ENCODE peak calls at places on chromosomes 4 and X, in five cellular contexts. F, U, D, Z and E are unnamed samples.

GRCh38 chr4:75564023-75564422 is 8.2 kb downstream of the ODAPH start:
- DNase-seq in F (no peak), U (no peak), D (no peak), Z (no peak), E (no peak)

GRCh38 chr4:2059034-2059725 is at the start of gene NAT8L:
- DNase-seq in F (no peak), U (peak; percentile 83), D (no peak), Z (no peak), E (no peak)

GRCh38 chr4:2598661-2599654 is 62.5 kb downstream of the FAM193A start:
- DNase-seq in F (no peak), U (peak; percentile 44), D (peak; percentile 46), Z (peak; percentile 82), E (no peak)

GRCh38 chr4:87632469-87632868 is 17.6 kb upstream of the DMP1 start:
- DNase-seq in F (no peak), U (no peak), D (no peak), Z (no peak), E (no peak)

GRCh38 chr4:38002451-38003071 is 42.4 kb downstream of the PTTG2 start:
- DNase-seq in F (no peak), U (peak; percentile 59), D (no peak), Z (no peak), E (no peak)

GRCh38 chrX:107721318-107721717 is 54.3 kb downstream of the TSC22D3 start:
- DNase-seq in F (no peak), U (no peak), D (peak; percentile 45), Z (peak; percentile 82), E (no peak)

GRCh38 chr4:99683913-99684312 is 26.3 kb upstream of the C4orf54 start:
- DNase-seq in F (no peak), U (no peak), D (no peak), Z (no peak), E (no peak)

GRCh38 chrX:53239474-53239873 is 14.5 kb upstream of the KDM5C start:
- DNase-seq in F (no peak), U (peak; percentile 20), D (no peak), Z (peak; percentile 63), E (no peak)

GRCh38 chrX:10574663-10575062 is 45.7 kb downstream of the MID1 start:
- DNase-seq in F (no peak), U (no peak), D (no peak), Z (no peak), E (no peak)

GRCh38 chr4:55469979-55470378 is 74.2 kb downstream of the TMEM165 start:
- DNase-seq in F (no peak), U (no peak), D (no peak), Z (no peak), E (no peak)

GRCh38 chrX:111490683-111491082 is 20.8 kb upstream of the SERTM2 start:
- DNase-seq in F (no peak), U (no peak), D (no peak), Z (no peak), E (no peak)

GRCh38 chr4:166044871-166045270 is 171.8 kb downstream of the TLL1 start:
- DNase-seq in F (no peak), U (no peak), D (no peak), Z (no peak), E (no peak)

GRCh38 chr4:7347981-7348380 is 86.7 kb downstream of the PSAPL1 start:
- DNase-seq in F (no peak), U (no peak), D (no peak), Z (no peak), E (no peak)

GRCh38 chr4:18025263-18025662 is 3.7 kb upstream of the LCORL start:
- DNase-seq in F (no peak), U (no peak), D (no peak), Z (no peak), E (no peak)

GRCh38 chr4:168584321-168584771 is 87.5 kb downstream of the PALLD start:
- DNase-seq in F (no peak), U (no peak), D (no peak), Z (no peak), E (no peak)

GRCh38 chrX:120514236-120514635 is 45.1 kb upstream of the LAMP2 start:
- DNase-seq in F (no peak), U (peak; percentile 49), D (no peak), Z (no peak), E (no peak)

GRCh38 chrX:23494741-23495140 is 160.1 kb downstream of the PTCHD1 start:
- DNase-seq in F (no peak), U (no peak), D (no peak), Z (no peak), E (no peak)

GRCh38 chr4:40579983-40580382 is 49.7 kb downstream of the RBM47 start:
- DNase-seq in F (no peak), U (no peak), D (no peak), Z (no peak), E (no peak)

GRCh38 chr4:64564126-64564525 is 154.9 kb upstream of the TECRL start:
- DNase-seq in F (no peak), U (no peak), D (no peak), Z (no peak), E (no peak)

GRCh38 chr4:80073362-80074008 is 456 bp upstream of the ANTXR2 start:
- DNase-seq in F (no peak), U (no peak), D (no peak), Z (peak; percentile 72), E (no peak)

GRCh38 chr4:88341227-88342192 is 37.1 kb upstream of the HERC6 start:
- DNase-seq in F (no peak), U (no peak), D (no peak), Z (no peak), E (no peak)

DNA sequence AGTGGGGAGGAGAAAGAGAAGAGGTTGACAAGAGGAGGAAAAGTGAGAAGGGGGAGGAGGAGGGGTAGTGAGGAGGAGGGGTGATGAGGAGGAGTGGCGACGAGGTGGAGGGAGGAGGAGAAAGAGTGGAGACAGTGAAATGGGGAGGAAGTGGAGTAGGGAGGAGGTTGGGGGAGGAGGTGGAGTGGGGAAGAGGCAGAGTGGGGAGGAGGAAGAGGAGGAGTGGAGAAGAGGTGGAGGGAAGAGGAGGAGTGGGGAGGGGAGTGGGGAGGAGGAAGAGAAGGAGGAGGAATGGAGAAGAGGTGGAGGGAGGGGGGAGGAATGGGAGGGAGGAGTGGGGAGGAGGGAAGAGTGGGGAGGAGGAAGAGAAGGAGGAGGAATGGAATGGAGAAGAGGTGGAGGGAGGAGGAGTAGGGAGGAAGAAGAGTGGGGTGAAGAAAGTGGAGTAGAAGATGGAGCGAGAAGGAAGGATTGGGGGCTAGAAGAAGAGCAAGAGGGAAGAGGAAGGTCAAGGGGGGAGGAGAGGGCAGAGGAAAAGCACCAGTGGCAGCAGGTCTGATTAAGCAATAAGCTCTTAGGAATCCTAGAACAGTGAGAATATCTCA is 50.0 kb upstream of the MTNR1A start:
- DNase-seq in F (no peak), U (no peak), D (no peak), Z (no peak), E (no peak)
- TF ChIP-seq POLR2AphosphoS5 in F (no peak), U (no peak), D (no peak), Z (no peak), E (no peak)

GRCh38 chr4:147863808-147864472 is 132.1 kb downstream of the ARHGAP10 start:
- DNase-seq in F (no peak), U (no peak), D (no peak), Z (no peak), E (no peak)

GRCh38 chr4:147866532-147867271 is 134.8 kb downstream of the ARHGAP10 start:
- DNase-seq in F (peak; percentile 96), U (peak; percentile 98), D (peak; percentile 95), Z (peak; percentile 91), E (no peak)

GRCh38 chr4:147863111-147863747 is 131.3 kb downstream of the ARHGAP10 start:
- DNase-seq in F (no peak), U (no peak), D (no peak), Z (no peak), E (no peak)

GRCh38 chr4:147865926-147866325 is 134.0 kb downstream of the ARHGAP10 start:
- DNase-seq in F (no peak), U (peak; percentile 76), D (no peak), Z (no peak), E (no peak)

DNA sequence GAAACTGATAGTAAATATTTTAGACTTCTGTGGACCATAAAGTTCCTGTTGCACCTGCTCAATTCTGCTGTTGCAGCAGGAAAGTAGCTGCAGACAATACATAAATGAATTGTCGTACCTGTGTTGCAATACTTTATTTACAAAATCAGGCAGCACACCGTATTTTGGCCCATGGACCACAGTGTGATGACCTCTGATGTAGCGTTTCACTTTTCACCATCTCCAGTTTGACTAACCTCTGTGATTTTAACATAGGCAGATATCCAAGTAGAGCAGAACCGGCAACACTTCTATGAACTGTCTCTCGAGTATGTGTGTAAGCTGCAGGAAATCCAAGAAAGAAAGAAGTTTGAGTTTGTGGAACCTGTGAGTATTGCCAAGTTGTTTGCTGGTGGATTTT is 132.7 kb downstream of the ARHGAP10 start:
- DNase-seq in F (no peak), U (no peak), D (no peak), Z (no peak), E (no peak)
- TF ChIP-seq POLR2AphosphoS5 in F (no peak), U (no peak), D (no peak), Z (no peak), E (no peak)

GRCh38 chrX:55014897-55015299 is 14.7 kb downstream of the APEX2 start:
- DNase-seq in F (no peak), U (no peak), D (no peak), Z (no peak), E (no peak)
- TF ChIP-seq POLR2AphosphoS5 in F (no peak), U (no peak), D (no peak), Z (no peak), E (no peak)

DNA sequence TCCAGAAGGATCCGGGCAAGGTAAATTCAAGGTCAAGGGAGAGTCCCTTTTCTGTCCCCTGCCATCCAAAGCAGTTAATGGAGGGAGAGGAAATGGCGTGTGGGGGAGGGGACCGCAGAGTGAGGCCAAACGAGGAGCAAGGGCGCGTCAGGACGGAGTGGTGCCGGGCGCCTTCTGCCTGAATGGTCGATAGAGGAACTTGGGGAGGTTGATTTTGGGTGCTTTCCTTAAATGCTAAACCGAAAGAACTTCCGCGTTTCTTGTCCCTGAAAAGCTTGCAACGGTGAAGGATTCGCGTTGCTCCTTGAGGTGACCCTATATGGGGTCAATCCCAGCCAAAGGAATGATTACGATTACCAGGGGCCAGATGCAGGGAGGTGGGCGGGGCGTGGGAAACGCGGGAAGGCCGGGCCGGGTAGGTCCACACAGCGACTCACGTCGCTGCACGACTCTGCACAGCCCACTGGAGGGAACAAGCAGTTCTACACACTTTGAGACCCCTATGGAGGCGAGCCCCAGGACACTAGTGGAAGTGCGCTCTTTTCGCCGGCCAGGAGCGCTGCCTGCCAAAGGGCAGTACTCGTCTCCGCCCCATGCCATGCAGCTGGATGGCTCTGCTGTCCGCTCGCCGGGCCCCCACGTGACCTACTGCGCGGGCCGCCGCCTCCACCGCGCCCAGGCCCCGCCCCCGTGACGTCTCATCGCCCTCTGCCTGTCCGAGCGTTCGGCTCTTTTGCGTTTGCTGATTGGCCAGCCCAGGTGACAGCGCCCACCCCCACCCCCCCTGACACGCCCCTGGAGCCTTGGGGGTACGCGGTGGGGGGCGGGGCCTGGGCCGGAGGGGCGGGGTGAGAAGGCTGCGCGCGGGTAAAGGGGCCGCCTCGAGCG is 452 bp upstream of the GK start:
- DNase-seq in F (peak; percentile 93), U (peak; percentile 90), D (peak; percentile 95), Z (peak; percentile 98), E (no peak)
- TF ChIP-seq POLR2AphosphoS5 in F (peak; percentile 47), U (peak; percentile 43), D (peak; percentile 36), Z (peak; percentile 94), E (no peak)

DNA sequence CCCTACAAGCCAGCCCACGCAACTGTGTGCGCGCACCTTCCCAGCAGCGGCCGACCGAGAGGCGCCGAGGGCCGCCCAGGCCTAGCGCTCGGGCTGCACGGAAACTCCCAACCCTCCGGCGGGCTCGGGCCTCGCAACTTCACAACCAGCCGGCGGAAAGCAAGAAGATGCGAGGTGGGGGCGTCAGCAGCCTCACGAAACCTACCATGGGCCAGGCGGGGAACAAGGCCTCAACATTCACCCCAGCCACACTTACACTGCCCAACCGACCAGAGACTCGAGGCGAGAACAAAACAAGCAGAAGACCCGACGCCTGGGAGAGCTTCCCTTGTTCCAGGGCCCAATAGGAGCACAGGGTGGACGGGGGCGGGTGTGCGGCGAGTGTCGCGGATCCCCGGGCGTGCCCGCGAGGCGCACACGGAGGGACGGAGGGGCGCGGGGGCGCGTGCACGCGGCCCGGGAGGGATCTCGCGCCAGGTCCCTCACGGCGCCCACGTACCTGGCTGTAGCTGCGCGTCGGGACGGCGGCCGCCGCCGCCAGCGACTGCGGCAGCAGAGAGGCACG is 636 bp downstream of the GRSF1 start:
- DNase-seq in F (peak; percentile 67), U (peak; percentile 64), D (peak; percentile 72), Z (peak; percentile 93), E (no peak)
- TF ChIP-seq POLR2AphosphoS5 in F (no peak), U (peak; percentile 48), D (no peak), Z (peak; percentile 76), E (peak; percentile 17)